ENCODE peak calls at places on chromosomes 16 and 17, in five cellular contexts. P is small intestine; J is aorta; H is tibial artery; B is CD4-positive, CD25-positive, alpha-beta regulatory T cell. N is an unnamed sample.

GRCh38 chr17:4209611-4210010 is 54.2 kb downstream of the ANKFY1 start:
- DNase-seq in J (no peak), H (no peak), B (no peak), P (no peak), N (no peak)

GRCh38 chr17:75024686-75025397 is 12.4 kb downstream of the MRPL58 start:
- DNase-seq in B (peak), H (no peak), P (no peak), J (no peak), N (no peak)

GRCh38 chr17:38958326-38958725 is 8.9 kb downstream of the FBXO47 start:
- DNase-seq in H (no peak), B (no peak), P (no peak), J (no peak), N (peak)

GRCh38 chr16:89493776-89494175 is 3.4 kb upstream of the ANKRD11 start:
- DNase-seq in H (no peak), B (no peak), J (no peak), P (no peak), N (no peak)

GRCh38 chr17:52923658-52924057 is 765.1 kb upstream of the CA10 start:
- DNase-seq in B (no peak), H (no peak), P (no peak), J (no peak), N (no peak)

GRCh38 chr16:23847938-23848337 is 12.2 kb downstream of the PRKCB start:
- DNase-seq in P (peak), B (peak), J (no peak), H (no peak), N (no peak)

GRCh38 chr17:15181816-15182215 is 83.3 kb downstream of the PMP22 start:
- DNase-seq in B (no peak), P (no peak), H (no peak), J (no peak), N (no peak)

GRCh38 chr16:17367932-17368331 is 102.8 kb downstream of the XYLT1 start:
- DNase-seq in P (no peak), J (no peak), H (no peak), B (no peak), N (peak)

GRCh38 chr17:78172284-78173024 is 4.1 kb downstream of the SYNGR2 start:
- DNase-seq in P (peak), B (no peak), H (peak), J (no peak), N (no peak)

GRCh38 chr17:32525116-32525515 is 38.3 kb downstream of the CDK5R1 start:
- DNase-seq in J (no peak), P (no peak), H (no peak), B (no peak), N (no peak)

GRCh38 chr17:35069311-35069710 is 5.8 kb upstream of the RFFL start:
- DNase-seq in B (no peak), J (no peak), P (peak), H (no peak), N (peak)

GRCh38 chr17:66464921-66465320 is 162.5 kb downstream of the PRKCA start:
- DNase-seq in H (no peak), J (no peak), P (no peak), B (no peak), N (no peak)

GRCh38 chr17:66495035-66495434 is 192.6 kb downstream of the PRKCA start:
- DNase-seq in P (no peak), B (no peak), H (no peak), J (no peak), N (no peak)

GRCh38 chr17:77728022-77728671 is 230.4 kb upstream of the TNRC6C start:
- DNase-seq in B (no peak), P (no peak), H (no peak), J (peak), N (no peak)

DNA sequence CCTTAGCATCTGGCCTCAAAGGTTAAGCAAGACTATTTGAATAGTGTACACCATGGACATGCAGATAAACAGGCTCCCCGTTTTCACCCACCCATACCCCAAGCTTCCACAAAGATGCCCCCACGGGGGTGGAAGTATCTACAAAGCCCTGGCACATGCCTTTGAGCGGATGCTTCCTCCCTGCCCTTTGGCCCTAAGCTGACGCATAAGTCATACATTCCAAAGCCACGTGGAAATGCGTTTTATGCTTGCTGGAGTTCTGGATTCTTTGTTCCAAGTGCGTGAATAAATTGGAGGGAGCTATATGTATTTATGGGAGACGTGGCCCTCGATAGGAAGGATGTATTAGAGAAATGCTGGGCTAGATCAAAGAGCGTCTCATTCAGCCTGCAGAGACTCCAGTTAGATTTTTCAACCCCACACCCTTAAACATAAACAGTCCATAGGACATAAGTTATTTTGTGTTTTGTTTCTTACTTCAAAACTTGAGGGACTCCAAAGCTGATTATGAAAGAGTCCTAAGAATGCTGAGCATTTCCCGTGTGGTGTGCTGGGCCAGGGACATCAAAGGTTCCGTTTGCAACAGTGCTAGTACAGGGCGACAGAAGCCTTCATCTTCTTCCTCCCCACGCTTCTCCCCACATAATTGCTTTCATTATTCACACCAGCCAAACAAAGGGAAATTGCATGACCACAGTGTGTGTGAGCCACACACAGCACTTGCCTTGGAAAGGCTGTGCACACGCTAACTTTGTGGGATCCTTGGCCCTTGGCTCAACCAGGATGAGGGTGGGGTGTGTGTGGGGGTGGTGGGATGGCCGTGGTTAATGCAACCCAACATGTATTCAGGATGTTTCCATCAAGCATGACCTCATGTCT is 73.6 kb downstream of the WIPI1 start:
- DNase-seq in B (peak), P (peak), H (no peak), J (no peak), N (peak)
- H3K4me3 ChIP-seq in B (no peak), P (no peak), H (no peak), J (no peak), N (no peak)

DNA sequence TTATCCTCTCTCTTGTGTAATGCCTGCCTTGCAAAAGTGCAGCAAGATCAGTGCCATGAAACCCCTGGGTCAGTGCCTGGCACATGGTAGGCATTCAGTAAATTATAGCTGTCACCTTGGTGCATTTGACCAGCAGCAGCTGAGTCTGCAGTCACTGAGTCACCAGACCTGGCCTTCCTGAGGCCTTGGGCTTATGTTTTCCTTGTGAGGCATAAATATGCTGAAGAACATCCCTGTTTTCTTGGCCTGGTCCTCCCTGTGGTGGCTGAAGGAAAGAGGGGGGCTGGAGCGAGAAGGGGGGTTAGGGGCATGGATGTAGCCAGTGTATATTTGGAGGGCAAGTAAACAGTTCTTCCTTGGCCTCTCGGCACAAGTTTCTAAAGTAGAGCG is 26.4 kb downstream of the EPN2 start:
- DNase-seq in H (peak), P (no peak), J (peak), B (no peak), N (no peak)
- H3K4me3 ChIP-seq in H (no peak), P (no peak), J (no peak), B (no peak), N (no peak)

DNA sequence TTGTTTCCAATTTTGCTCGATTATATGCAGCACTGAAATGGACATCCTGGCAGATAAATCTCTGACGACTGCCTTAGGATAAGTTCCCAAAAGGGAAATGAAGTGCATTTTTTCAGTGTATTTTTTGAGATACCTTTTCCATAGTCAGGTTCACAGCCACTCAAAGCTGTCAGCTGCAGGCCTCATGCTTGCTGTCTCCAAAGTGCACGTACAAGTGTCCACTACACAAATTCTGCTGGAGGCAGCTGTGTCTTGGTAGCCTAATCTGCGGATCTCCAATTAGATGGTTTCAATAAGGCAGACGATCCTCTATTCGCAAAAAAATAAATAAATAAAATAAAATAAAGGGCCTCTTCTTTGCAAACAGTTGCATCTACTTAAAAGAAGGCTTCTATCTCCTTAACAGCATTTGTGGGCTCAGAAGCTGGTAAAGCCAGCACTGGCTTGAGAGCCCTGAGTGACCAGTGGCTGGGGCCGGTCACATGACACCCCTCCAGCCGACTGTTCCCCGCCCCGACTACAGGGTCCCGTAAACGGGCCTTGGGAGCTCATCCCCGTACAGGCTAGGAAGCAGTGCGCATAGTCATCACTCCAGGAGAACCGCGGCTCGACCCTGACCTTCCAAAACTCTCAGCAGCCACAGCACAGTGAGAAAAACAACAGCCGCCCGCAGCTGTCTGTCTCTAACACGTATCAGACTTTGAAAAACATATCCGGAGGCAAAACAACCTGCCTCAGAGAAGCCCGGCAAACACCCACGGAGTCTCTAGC is 18.8 kb downstream of the RPH3AL start:
- DNase-seq in J (peak), H (peak), B (peak), P (peak), N (no peak)
- H3K4me3 ChIP-seq in J (no peak), H (peak), B (no peak), P (no peak), N (no peak)

DNA sequence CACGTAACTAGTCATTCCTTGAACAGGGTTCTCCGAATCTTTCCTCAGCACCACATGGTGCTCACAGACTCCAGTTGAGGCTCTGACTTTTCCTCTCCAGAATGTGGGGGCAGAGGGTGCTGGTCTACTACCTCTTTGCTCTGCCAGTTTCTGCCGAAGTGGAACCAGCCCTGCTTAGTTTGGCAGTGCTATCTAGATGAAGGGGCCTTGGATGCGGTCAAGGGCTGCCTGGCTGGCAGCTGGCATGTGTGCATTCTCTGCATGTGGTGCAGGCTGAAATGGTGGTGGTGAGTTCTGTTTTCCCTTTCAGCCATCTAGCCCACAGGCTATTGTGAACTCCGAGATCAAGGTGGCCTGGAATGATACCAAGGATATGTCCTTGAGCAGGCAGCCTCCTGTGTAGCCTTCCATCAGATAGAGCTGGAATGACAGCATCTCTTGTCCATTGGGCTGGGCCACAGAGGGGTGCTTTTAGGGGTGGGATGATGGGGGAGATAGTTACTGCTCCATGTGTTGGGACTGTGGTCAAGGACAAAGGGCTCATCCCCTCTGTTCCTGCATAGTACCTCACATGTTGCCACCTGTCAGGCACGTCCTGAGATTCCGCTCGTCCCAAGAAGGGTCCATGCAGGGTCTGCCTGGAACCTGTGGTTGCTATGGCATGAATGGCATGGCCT is 2.0 kb downstream of the DYNLL2 start:
- DNase-seq in J (no peak), H (no peak), B (no peak), P (no peak), N (no peak)
- H3K4me3 ChIP-seq in J (no peak), H (peak), B (peak), P (peak), N (peak)

GRCh38 chr16:55057866-55058265 is 127.2 kb downstream of the IRX5 start:
- DNase-seq in P (no peak), J (no peak), B (no peak), H (peak), N (no peak)
- H3K4me3 ChIP-seq in P (no peak), J (no peak), B (no peak), H (no peak), N (no peak)

DNA sequence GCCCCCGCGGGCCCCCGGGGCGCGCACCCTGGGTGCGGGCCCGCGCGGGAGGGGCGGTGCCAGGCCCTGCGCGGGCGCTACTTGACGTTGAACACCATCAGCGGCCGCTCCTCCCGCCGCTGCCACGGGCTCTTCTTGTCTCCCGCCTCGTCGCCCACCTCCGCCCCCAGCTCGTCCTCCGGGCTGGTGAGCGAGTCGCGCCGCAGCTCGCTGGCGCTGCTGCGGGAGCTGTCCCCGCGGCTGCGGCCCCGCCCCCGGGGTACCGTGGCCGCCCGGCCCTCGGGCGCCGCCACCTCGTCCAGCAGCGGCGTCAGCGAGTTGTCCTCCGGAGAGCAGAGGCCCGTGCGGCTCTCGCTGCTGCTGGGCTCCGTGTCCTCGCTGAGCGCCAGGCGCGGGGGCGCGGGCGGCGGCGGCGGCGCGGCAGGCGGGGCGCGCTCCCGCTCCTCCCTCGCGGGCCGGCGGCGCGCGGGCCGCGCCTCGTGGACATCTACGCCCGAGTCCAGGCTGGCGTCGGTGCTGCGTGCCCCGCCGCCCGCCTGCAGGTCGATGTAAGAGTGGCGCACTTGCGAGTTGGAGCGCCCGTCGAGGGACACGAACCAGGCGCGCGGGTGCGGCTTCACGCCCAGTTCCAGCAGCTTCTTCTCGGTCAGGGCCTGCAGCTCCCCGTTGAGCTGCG is 8.7 kb downstream of the GRN start:
- DNase-seq in H (no peak), P (peak), J (peak), B (peak), N (no peak)
- H3K4me3 ChIP-seq in H (peak), P (peak), J (no peak), B (no peak), N (peak)

GRCh38 chr16:3112881-3113574 is 642 bp downstream of the ZNF205 start:
- DNase-seq in B (no peak), P (no peak), H (no peak), J (no peak), N (no peak)

GRCh38 chr16:3115011-3115410 is 2.6 kb downstream of the ZNF205 start:
- DNase-seq in B (no peak), P (no peak), J (no peak), H (no peak), N (no peak)

GRCh38 chr16:3115561-3115960 is 3.2 kb downstream of the ZNF205 start:
- DNase-seq in B (no peak), H (no peak), J (no peak), P (no peak), N (no peak)

GRCh38 chr16:3112058-3112880 is at the start of gene ZNF205:
- DNase-seq in J (peak), B (no peak), H (peak), P (peak), N (no peak)

GRCh38 chr16:3113765-3114479 is 1.5 kb downstream of the ZNF205 start:
- DNase-seq in J (no peak), H (no peak), P (no peak), B (no peak), N (no peak)
- H3K4me3 ChIP-seq in J (no peak), H (peak), P (peak), B (no peak), N (peak)

DNA sequence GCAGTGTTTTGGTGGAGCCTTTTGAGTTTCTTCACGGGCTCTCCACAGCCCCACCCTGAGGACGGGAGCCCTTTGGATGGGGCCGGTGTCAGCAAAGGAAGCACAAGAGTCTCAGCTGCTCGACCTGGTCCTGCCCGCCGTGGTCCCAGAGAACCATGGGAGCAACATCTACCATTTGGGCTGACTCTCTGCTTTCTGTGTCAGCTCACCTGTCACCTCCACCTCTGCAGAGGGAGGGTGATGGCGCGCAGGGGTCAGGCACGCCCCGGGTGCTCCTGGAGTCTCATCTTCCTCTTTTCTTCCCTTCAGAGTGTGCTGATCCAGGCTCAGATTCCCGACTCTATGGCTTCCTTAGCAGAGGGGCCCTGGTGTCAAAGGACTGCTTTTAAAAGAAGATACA is 171.7 kb downstream of the LAT start:
- DNase-seq in J (no peak), P (no peak), H (no peak), B (no peak), N (no peak)
- H3K4me3 ChIP-seq in J (no peak), P (no peak), H (no peak), B (no peak), N (no peak)

N was measured in skeletal muscle cell.